ENCODE peak calls at places on chromosome 12, in seven cellular contexts. One of them, this sample, is unnamed. For H3K4me1, the result is how much of the 10 kb centered on the place peaks cover.

GRCh38 chr12:89469361-89469760 is 55.2 kb downstream of the GALNT4 start:
- DNase-seq in spleen: no peak
- DNase-seq in sigmoid colon: no peak
- DNase-seq in keratinocyte: no peak
- DNase-seq in A549: no peak
- DNase-seq in stomach: no peak
- DNase-seq in upper lobe of right lung: no peak
- DNase-seq in this sample: no peak

GRCh38 chr12:62697893-62698292 is 231.3 kb downstream of the MON2 start:
- DNase-seq in spleen: no peak
- DNase-seq in sigmoid colon: no peak
- DNase-seq in keratinocyte: no peak
- DNase-seq in A549: no peak
- DNase-seq in stomach: no peak
- DNase-seq in upper lobe of right lung: no peak
- DNase-seq in this sample: no peak

GRCh38 chr12:45816652-45817051 is 87.1 kb downstream of the ARID2 start:
- DNase-seq in spleen: no peak
- DNase-seq in sigmoid colon: no peak
- DNase-seq in keratinocyte: no peak
- DNase-seq in A549: no peak
- DNase-seq in stomach: no peak
- DNase-seq in upper lobe of right lung: no peak
- DNase-seq in this sample: no peak

GRCh38 chr12:46179693-46180452 is 89.0 kb downstream of the SLC38A1 start:
- DNase-seq in spleen: no peak
- DNase-seq in sigmoid colon: no peak
- DNase-seq in keratinocyte: no peak
- DNase-seq in A549: no peak
- DNase-seq in stomach: no peak
- DNase-seq in upper lobe of right lung: no peak
- DNase-seq in this sample: no peak

GRCh38 chr12:32309811-32310755 is 89.3 kb upstream of the FGD4 start:
- DNase-seq in spleen: no peak
- DNase-seq in sigmoid colon: no peak
- DNase-seq in keratinocyte: no peak
- DNase-seq in A549: no peak
- DNase-seq in stomach: no peak
- DNase-seq in upper lobe of right lung: no peak
- DNase-seq in this sample: no peak

GRCh38 chr12:127189992-127190391 is 1077.0 kb upstream of the TMEM132C start:
- DNase-seq in spleen: no peak
- DNase-seq in sigmoid colon: no peak
- DNase-seq in keratinocyte: no peak
- DNase-seq in A549: no peak
- DNase-seq in stomach: no peak
- DNase-seq in upper lobe of right lung: no peak
- DNase-seq in this sample: no peak

GRCh38 chr12:14946856-14947255 is 8.5 kb upstream of the ERP27 start:
- DNase-seq in spleen: no peak
- DNase-seq in sigmoid colon: no peak
- DNase-seq in keratinocyte: no peak
- DNase-seq in A549: no peak
- DNase-seq in stomach: no peak
- DNase-seq in upper lobe of right lung: no peak
- DNase-seq in this sample: no peak

GRCh38 chr12:48422060-48422459 is 50.3 kb upstream of the ANP32D start:
- DNase-seq in spleen: no peak
- DNase-seq in sigmoid colon: no peak
- DNase-seq in keratinocyte: no peak
- DNase-seq in A549: no peak
- DNase-seq in stomach: no peak
- DNase-seq in upper lobe of right lung: no peak
- DNase-seq in this sample: no peak

GRCh38 chr12:45407967-45408743 is 192.3 kb downstream of the ANO6 start:
- DNase-seq in spleen: no peak
- DNase-seq in sigmoid colon: no peak
- DNase-seq in keratinocyte: no peak
- DNase-seq in A549: no peak
- DNase-seq in stomach: no peak
- DNase-seq in upper lobe of right lung: no peak
- DNase-seq in this sample: no peak

GRCh38 chr12:79615596-79616560 is 74.9 kb downstream of the PAWR start:
- DNase-seq in spleen: no peak
- DNase-seq in sigmoid colon: no peak
- DNase-seq in keratinocyte: no peak
- DNase-seq in A549: no peak
- DNase-seq in stomach: no peak
- DNase-seq in upper lobe of right lung: no peak
- DNase-seq in this sample: peak

GRCh38 chr12:12804011-12804410 is 9.1 kb upstream of the DDX47 start:
- DNase-seq in spleen: no peak
- DNase-seq in sigmoid colon: no peak
- DNase-seq in keratinocyte: no peak
- DNase-seq in A549: peak
- DNase-seq in stomach: no peak
- DNase-seq in upper lobe of right lung: no peak
- DNase-seq in this sample: no peak

GRCh38 chr12:116684891-116685290 is 53.0 kb downstream of the SPRING1 start:
- DNase-seq in spleen: no peak
- DNase-seq in sigmoid colon: no peak
- DNase-seq in keratinocyte: no peak
- DNase-seq in A549: no peak
- DNase-seq in stomach: no peak
- DNase-seq in upper lobe of right lung: no peak
- DNase-seq in this sample: no peak

GRCh38 chr12:104546575-104546974 is 89.8 kb downstream of the CHST11 start:
- DNase-seq in spleen: no peak
- DNase-seq in sigmoid colon: no peak
- DNase-seq in keratinocyte: peak
- DNase-seq in A549: no peak
- DNase-seq in stomach: no peak
- DNase-seq in upper lobe of right lung: peak
- DNase-seq in this sample: peak

GRCh38 chr12:121530600-121531355 is 50.0 kb downstream of the KDM2B start:
- DNase-seq in spleen: peak
- DNase-seq in sigmoid colon: peak
- DNase-seq in keratinocyte: no peak
- DNase-seq in A549: no peak
- DNase-seq in stomach: peak
- DNase-seq in upper lobe of right lung: peak
- DNase-seq in this sample: peak

GRCh38 chr12:52857500-52857899 is 8.7 kb upstream of the KRT78 start:
- DNase-seq in spleen: no peak
- DNase-seq in sigmoid colon: no peak
- DNase-seq in keratinocyte: no peak
- DNase-seq in A549: no peak
- DNase-seq in stomach: no peak
- DNase-seq in upper lobe of right lung: no peak
- DNase-seq in this sample: no peak

GRCh38 chr12:1799882-1800645 is 20.3 kb upstream of the LRTM2 start:
- DNase-seq in spleen: peak
- DNase-seq in sigmoid colon: peak
- DNase-seq in keratinocyte: no peak
- DNase-seq in A549: no peak
- DNase-seq in stomach: no peak
- DNase-seq in upper lobe of right lung: peak
- DNase-seq in this sample: no peak

GRCh38 chr12:27899151-27899661 is 73.3 kb downstream of the PTHLH start:
- DNase-seq in spleen: no peak
- DNase-seq in sigmoid colon: no peak
- DNase-seq in keratinocyte: peak
- DNase-seq in A549: no peak
- DNase-seq in stomach: no peak
- DNase-seq in upper lobe of right lung: no peak
- DNase-seq in this sample: no peak

GRCh38 chr12:83817730-83818129 is 1094.9 kb downstream of the SLC6A15 start:
- DNase-seq in spleen: no peak
- DNase-seq in sigmoid colon: no peak
- DNase-seq in keratinocyte: no peak
- DNase-seq in A549: no peak
- DNase-seq in stomach: no peak
- DNase-seq in upper lobe of right lung: no peak
- DNase-seq in this sample: no peak

GRCh38 chr12:83823386-83824045 is 1089.1 kb downstream of the SLC6A15 start:
- DNase-seq in spleen: peak
- DNase-seq in sigmoid colon: no peak
- DNase-seq in keratinocyte: no peak
- DNase-seq in A549: no peak
- DNase-seq in stomach: peak
- DNase-seq in upper lobe of right lung: no peak
- DNase-seq in this sample: peak

GRCh38 chr12:83826112-83826511 is 1086.5 kb downstream of the SLC6A15 start:
- DNase-seq in spleen: no peak
- DNase-seq in sigmoid colon: no peak
- DNase-seq in keratinocyte: no peak
- DNase-seq in A549: no peak
- DNase-seq in stomach: peak
- DNase-seq in upper lobe of right lung: no peak
- DNase-seq in this sample: no peak

GRCh38 chr12:83818888-83819287 is 1093.7 kb downstream of the SLC6A15 start:
- DNase-seq in spleen: no peak
- DNase-seq in sigmoid colon: peak
- DNase-seq in keratinocyte: no peak
- DNase-seq in A549: no peak
- DNase-seq in stomach: no peak
- DNase-seq in upper lobe of right lung: no peak
- DNase-seq in this sample: peak

DNA sequence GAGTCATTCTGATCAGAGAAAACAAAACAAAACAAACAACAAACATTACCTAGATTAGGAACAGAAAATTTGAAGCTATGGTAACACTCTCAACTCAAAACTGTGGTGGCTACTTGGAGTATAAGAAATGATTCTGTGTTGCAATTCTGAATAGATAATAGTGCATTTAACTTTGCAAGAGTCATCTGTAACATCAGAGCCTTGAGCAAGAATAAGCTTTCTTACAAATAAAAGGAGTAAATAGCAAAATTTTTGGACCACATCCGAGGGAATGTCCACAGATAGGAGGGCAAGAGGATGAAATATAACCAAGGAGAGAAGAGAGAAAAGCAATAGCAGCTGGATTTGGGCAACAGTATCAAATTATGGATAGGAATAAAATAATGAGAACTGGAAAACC is 1090.6 kb downstream of the SLC6A15 start:
- DNase-seq in spleen: no peak
- DNase-seq in sigmoid colon: no peak
- DNase-seq in keratinocyte: no peak
- DNase-seq in A549: no peak
- DNase-seq in stomach: no peak
- DNase-seq in upper lobe of right lung: no peak
- DNase-seq in this sample: no peak
- H3K4me3 ChIP-seq in spleen: no peak
- H3K4me3 ChIP-seq in sigmoid colon: no peak
- H3K4me3 ChIP-seq in keratinocyte: no peak
- H3K4me3 ChIP-seq in A549: no peak
- H3K4me3 ChIP-seq in stomach: no peak
- H3K4me3 ChIP-seq in upper lobe of right lung: no peak
- H3K4me3 ChIP-seq in this sample: no peak

GRCh38 chr12:110534811-110535210 is 32.7 kb downstream of the RAD9B start:
- DNase-seq in spleen: no peak
- DNase-seq in sigmoid colon: no peak
- DNase-seq in keratinocyte: no peak
- DNase-seq in A549: no peak
- DNase-seq in stomach: no peak
- DNase-seq in upper lobe of right lung: no peak
- DNase-seq in this sample: no peak
- H3K4me1 ChIP-seq in spleen: under half
- H3K4me1 ChIP-seq in sigmoid colon: under half
- H3K4me1 ChIP-seq in keratinocyte: under half
- H3K4me1 ChIP-seq in A549: under half
- H3K4me1 ChIP-seq in stomach: half or more
- H3K4me1 ChIP-seq in upper lobe of right lung: under half
- H3K4me1 ChIP-seq in this sample: under half

GRCh38 chr12:113946175-113946574 is 19.9 kb downstream of the RBM19 start:
- DNase-seq in spleen: no peak
- DNase-seq in sigmoid colon: no peak
- DNase-seq in keratinocyte: no peak
- DNase-seq in A549: no peak
- DNase-seq in stomach: no peak
- DNase-seq in upper lobe of right lung: no peak
- DNase-seq in this sample: no peak

GRCh38 chr12:113949321-113950305 is 16.5 kb downstream of the RBM19 start:
- DNase-seq in spleen: no peak
- DNase-seq in sigmoid colon: no peak
- DNase-seq in keratinocyte: no peak
- DNase-seq in A549: no peak
- DNase-seq in stomach: no peak
- DNase-seq in upper lobe of right lung: no peak
- DNase-seq in this sample: no peak

GRCh38 chr12:113945174-113946173 is 20.7 kb downstream of the RBM19 start:
- DNase-seq in spleen: no peak
- DNase-seq in sigmoid colon: no peak
- DNase-seq in keratinocyte: no peak
- DNase-seq in A549: no peak
- DNase-seq in stomach: no peak
- DNase-seq in upper lobe of right lung: no peak
- DNase-seq in this sample: no peak

GRCh38 chr12:113950873-113951272 is 15.3 kb downstream of the RBM19 start:
- DNase-seq in spleen: no peak
- DNase-seq in sigmoid colon: no peak
- DNase-seq in keratinocyte: no peak
- DNase-seq in A549: no peak
- DNase-seq in stomach: no peak
- DNase-seq in upper lobe of right lung: no peak
- DNase-seq in this sample: no peak

DNA sequence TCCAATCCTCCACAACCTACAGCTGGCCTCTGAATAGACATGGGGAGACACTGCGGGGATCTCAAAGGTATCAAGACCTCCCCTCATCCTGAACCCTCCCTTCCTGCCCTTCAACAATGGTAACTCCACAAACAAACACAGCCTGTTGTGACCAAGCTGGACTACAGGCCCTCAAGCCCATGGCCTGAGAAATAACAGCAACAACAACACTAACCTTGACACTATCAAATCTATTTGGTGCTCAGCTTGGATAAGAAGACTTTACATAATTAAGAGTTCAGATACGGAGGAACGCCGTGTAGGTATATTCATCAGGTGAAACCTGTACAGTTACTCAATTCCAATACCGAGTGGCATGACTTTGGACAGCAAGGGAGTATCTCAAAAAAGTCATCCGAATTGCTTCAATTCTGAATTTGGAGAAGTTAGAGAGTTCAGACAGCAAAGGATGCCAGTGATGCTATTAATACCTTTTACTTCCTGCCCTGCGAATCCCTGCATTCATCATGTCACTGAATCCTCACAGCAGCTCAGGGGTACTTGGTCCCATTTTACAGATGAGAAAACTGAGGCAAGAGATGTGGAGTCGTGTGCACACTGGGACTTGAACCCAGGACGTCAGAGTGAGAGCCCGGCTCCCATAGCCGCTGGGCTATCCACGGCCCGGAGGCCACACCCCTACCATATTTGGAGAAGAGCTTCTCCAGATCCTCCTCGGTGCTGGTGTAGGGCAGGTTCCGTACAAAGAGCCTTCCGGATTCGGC is 17.8 kb downstream of the RBM19 start:
- DNase-seq in spleen: no peak
- DNase-seq in sigmoid colon: no peak
- DNase-seq in keratinocyte: no peak
- DNase-seq in A549: no peak
- DNase-seq in stomach: no peak
- DNase-seq in upper lobe of right lung: no peak
- DNase-seq in this sample: no peak
- TF ChIP-seq CTCF in spleen: no peak
- TF ChIP-seq CTCF in sigmoid colon: no peak
- TF ChIP-seq CTCF in keratinocyte: no peak
- TF ChIP-seq CTCF in A549: no peak
- TF ChIP-seq CTCF in stomach: no peak
- TF ChIP-seq CTCF in upper lobe of right lung: no peak
- TF ChIP-seq CTCF in this sample: no peak

GRCh38 chr12:7638064-7638763 is 27.5 kb downstream of the APOBEC1 start:
- DNase-seq in spleen: no peak
- DNase-seq in sigmoid colon: no peak
- DNase-seq in keratinocyte: no peak
- DNase-seq in A549: no peak
- DNase-seq in stomach: no peak
- DNase-seq in upper lobe of right lung: no peak
- DNase-seq in this sample: no peak
- H3K4me3 ChIP-seq in spleen: no peak
- H3K4me3 ChIP-seq in sigmoid colon: no peak
- H3K4me3 ChIP-seq in keratinocyte: no peak
- H3K4me3 ChIP-seq in A549: no peak
- H3K4me3 ChIP-seq in stomach: no peak
- H3K4me3 ChIP-seq in upper lobe of right lung: no peak
- H3K4me3 ChIP-seq in this sample: peak